ENCODE peak calls at places on chromosomes 2 and 18, in ten cellular contexts. J, C, Q, B, S, R, O, V, Y and I are unnamed samples.

GRCh38 chr2:134142341-134142738 is 111.5 kb upstream of the MGAT5 start:
- DNase-seq in J (no peak), C (no peak), Q (no peak), B (no peak), S (no peak), R (no peak), O (no peak), V (no peak), Y (no peak), I (no peak)

GRCh38 chr2:9207641-9208301 is 1.2 kb downstream of the ASAP2 start:
- DNase-seq in J (no peak), C (no peak), Q (no peak), B (no peak), S (no peak), R (peak), O (no peak), V (no peak), Y (no peak), I (no peak)

GRCh38 chr2:238785528-238785860 is 62.4 kb upstream of the TWIST2 start:
- DNase-seq in J (no peak), C (no peak), Q (no peak), B (no peak), S (no peak), R (no peak), O (no peak), V (no peak), Y (no peak), I (no peak)

GRCh38 chr2:37560863-37561614 is 110.4 kb downstream of the CDC42EP3 start:
- DNase-seq in J (no peak), C (no peak), Q (no peak), B (no peak), S (no peak), R (peak), O (no peak), V (no peak), Y (no peak), I (no peak)

GRCh38 chr2:85175369-85176299 is 42.4 kb downstream of the TCF7L1 start:
- DNase-seq in J (no peak), C (no peak), Q (no peak), B (no peak), S (no peak), R (peak), O (peak), V (no peak), Y (no peak), I (no peak)

GRCh38 chr2:3635171-3636008 is 22.6 kb upstream of the ALLC start:
- DNase-seq in J (no peak), C (no peak), Q (no peak), B (peak), S (no peak), R (no peak), O (no peak), V (no peak), Y (no peak), I (no peak)

GRCh38 chr2:15299904-15300528 is 261.1 kb downstream of the NBAS start:
- DNase-seq in J (no peak), C (no peak), Q (no peak), B (no peak), S (no peak), R (no peak), O (no peak), V (no peak), Y (no peak), I (no peak)

GRCh38 chr18:79402209-79402576 is 6.5 kb downstream of the NFATC1 start:
- DNase-seq in J (no peak), C (no peak), Q (no peak), B (no peak), S (no peak), R (no peak), O (peak), V (no peak), Y (no peak), I (no peak)

GRCh38 chr2:206915136-206915535 is 24.2 kb upstream of the CPO start:
- DNase-seq in J (peak), C (no peak), Q (no peak), B (no peak), S (no peak), R (peak), O (no peak), V (no peak), Y (no peak), I (peak)

GRCh38 chr18:78542204-78542603 is 437.4 kb upstream of the SALL3 start:
- DNase-seq in J (no peak), C (peak), Q (no peak), B (no peak), S (no peak), R (peak), O (peak), V (no peak), Y (no peak), I (no peak)

GRCh38 chr18:39702888-39703287 is 2137.3 kb upstream of the CELF4 start:
- DNase-seq in J (no peak), C (no peak), Q (no peak), B (no peak), S (no peak), R (no peak), O (no peak), V (no peak), Y (peak), I (no peak)

GRCh38 chr2:201261471-201261870 is 1.1 kb downstream of the CASP8 start:
- DNase-seq in J (no peak), C (no peak), Q (peak), B (peak), S (peak), R (no peak), O (no peak), V (peak), Y (peak), I (no peak)

GRCh38 chr18:10927980-10928605 is 221.3 kb downstream of the PIEZO2 start:
- DNase-seq in J (no peak), C (no peak), Q (no peak), B (no peak), S (no peak), R (peak), O (no peak), V (no peak), Y (no peak), I (no peak)

GRCh38 chr18:5251117-5251516 is 44.4 kb downstream of the ZBTB14 start:
- DNase-seq in J (no peak), C (no peak), Q (no peak), B (no peak), S (no peak), R (no peak), O (no peak), V (no peak), Y (no peak), I (no peak)

GRCh38 chr2:78486565-78486964 is 538.9 kb upstream of the REG3G start:
- DNase-seq in J (no peak), C (no peak), Q (no peak), B (no peak), S (no peak), R (no peak), O (no peak), V (no peak), Y (no peak), I (no peak)

GRCh38 chr18:31424383-31424988 is 23.1 kb upstream of the DSG3 start:
- DNase-seq in J (no peak), C (no peak), Q (no peak), B (no peak), S (no peak), R (peak), O (no peak), V (no peak), Y (peak), I (no peak)

GRCh38 chr2:163565192-163565591 is 170.6 kb downstream of the FIGN start:
- DNase-seq in J (no peak), C (no peak), Q (no peak), B (no peak), S (no peak), R (no peak), O (no peak), V (no peak), Y (no peak), I (no peak)

GRCh38 chr2:234425923-234426603 is 70.8 kb downstream of the ARL4C start:
- DNase-seq in J (no peak), C (no peak), Q (peak), B (peak), S (no peak), R (no peak), O (no peak), V (no peak), Y (no peak), I (no peak)